ENCODE peak calls at places on chromosomes 13 and 19, in seven cellular contexts. One of them, this sample, is unnamed.

GRCh38 chr19:16064209-16064889 is 11.9 kb upstream of the TPM4 start:
- DNase-seq in HepG2: no peak
- DNase-seq in HCT116: no peak
- DNase-seq in H1: no peak
- DNase-seq in GM12878: no peak
- DNase-seq in SK-N-SH: no peak
- DNase-seq in K562: no peak
- DNase-seq in this sample: no peak

GRCh38 chr19:43725468-43725867 is 9.6 kb downstream of the IRGC start:
- DNase-seq in SK-N-SH: no peak
- DNase-seq in HepG2: no peak
- DNase-seq in GM12878: peak; percentile 68
- DNase-seq in HCT116: no peak
- DNase-seq in K562: no peak
- DNase-seq in H1: no peak
- DNase-seq in this sample: no peak

GRCh38 chr19:43726736-43727592 is 11.1 kb downstream of the IRGC start:
- DNase-seq in SK-N-SH: no peak
- DNase-seq in HepG2: no peak
- DNase-seq in H1: no peak
- DNase-seq in GM12878: peak; percentile 20
- DNase-seq in K562: no peak
- DNase-seq in HCT116: no peak
- DNase-seq in this sample: no peak

GRCh38 chr13:81602236-81602635 is 1261.3 kb upstream of the SPRY2 start:
- DNase-seq in GM12878: no peak
- DNase-seq in H1: no peak
- DNase-seq in K562: no peak
- DNase-seq in SK-N-SH: no peak
- DNase-seq in HepG2: no peak
- DNase-seq in HCT116: no peak
- DNase-seq in this sample: no peak

GRCh38 chr13:75482820-75483079 is 781 bp upstream of the TBC1D4 start:
- DNase-seq in H1: no peak
- DNase-seq in HepG2: no peak
- DNase-seq in SK-N-SH: no peak
- DNase-seq in GM12878: no peak
- DNase-seq in K562: no peak
- DNase-seq in HCT116: no peak
- DNase-seq in this sample: no peak

GRCh38 chr19:10884273-10884672 is 12.9 kb downstream of the CARM1 start:
- DNase-seq in K562: peak; percentile 44
- DNase-seq in GM12878: no peak
- DNase-seq in HepG2: no peak
- DNase-seq in SK-N-SH: no peak
- DNase-seq in H1: no peak
- DNase-seq in HCT116: peak; percentile 13
- DNase-seq in this sample: no peak

GRCh38 chr19:37905936-37906867 is at the start of gene WDR87:
- DNase-seq in SK-N-SH: peak; percentile 95
- DNase-seq in HCT116: no peak
- DNase-seq in K562: peak; percentile 49
- DNase-seq in GM12878: no peak
- DNase-seq in HepG2: peak; percentile 51
- DNase-seq in H1: no peak
- DNase-seq in this sample: peak; percentile 29

GRCh38 chr13:20901668-20902437 is 693 bp downstream of the XPO4 start:
- DNase-seq in GM12878: no peak
- DNase-seq in SK-N-SH: peak; percentile 47
- DNase-seq in H1: no peak
- DNase-seq in HCT116: peak; percentile 15
- DNase-seq in K562: peak; percentile 77
- DNase-seq in HepG2: peak; percentile 54
- DNase-seq in this sample: peak; percentile 38

GRCh38 chr19:32018014-32018413 is 327.4 kb upstream of the ZNF507 start:
- DNase-seq in HepG2: no peak
- DNase-seq in GM12878: no peak
- DNase-seq in SK-N-SH: no peak
- DNase-seq in H1: peak; percentile 1
- DNase-seq in HCT116: no peak
- DNase-seq in K562: no peak
- DNase-seq in this sample: no peak

GRCh38 chr19:45472557-45473365 is 5.0 kb downstream of the FOSB start:
- DNase-seq in HCT116: no peak
- DNase-seq in GM12878: no peak
- DNase-seq in H1: peak; percentile 70
- DNase-seq in K562: no peak
- DNase-seq in SK-N-SH: no peak
- DNase-seq in HepG2: no peak
- DNase-seq in this sample: peak; percentile 35

DNA sequence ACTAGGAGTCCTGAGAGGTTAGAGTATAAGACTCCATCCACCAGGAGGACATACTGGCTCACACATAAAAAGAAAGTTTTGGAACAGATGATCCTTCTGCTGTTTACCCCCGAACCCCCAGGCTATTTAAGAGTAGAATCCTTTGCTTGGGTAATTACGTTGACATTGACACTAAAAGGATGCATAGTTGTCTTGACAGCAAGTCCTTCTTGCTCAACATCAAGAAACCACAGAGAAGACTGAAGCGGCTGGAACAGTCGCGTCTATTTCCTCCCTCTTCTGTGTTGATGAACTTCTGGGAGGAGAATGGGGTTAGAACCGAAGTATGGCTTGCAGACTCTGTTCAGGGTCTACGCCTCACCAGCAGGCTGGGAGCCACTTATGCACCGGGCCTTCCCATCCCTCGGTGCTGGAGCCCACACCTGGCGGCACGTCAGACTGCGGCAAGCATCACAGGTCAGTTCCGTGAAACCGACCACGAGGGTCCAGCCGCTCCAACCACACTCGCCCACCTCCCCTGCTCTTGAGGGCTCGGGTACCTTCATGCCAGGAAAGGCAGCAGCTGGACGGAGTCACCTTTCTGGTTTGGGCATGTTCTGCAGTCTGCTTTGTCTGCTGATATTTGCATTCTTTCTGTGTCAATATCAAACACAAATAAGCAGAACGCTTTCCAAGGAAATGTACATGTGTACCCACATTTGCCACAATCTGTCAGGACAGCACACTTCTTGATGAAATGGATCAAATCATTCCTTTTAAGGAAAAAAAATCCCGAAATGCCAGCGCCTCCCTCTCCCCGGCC is 42.4 kb upstream of the RANBP3 start:
- DNase-seq in SK-N-SH: peak; percentile 8
- DNase-seq in HCT116: no peak
- DNase-seq in HepG2: peak; percentile 30
- DNase-seq in K562: no peak
- DNase-seq in GM12878: no peak
- DNase-seq in H1: no peak
- DNase-seq in this sample: peak; percentile 70
- TF ChIP-seq JUND in SK-N-SH: no peak
- TF ChIP-seq JUND in HCT116: no peak
- TF ChIP-seq JUND in HepG2: no peak
- TF ChIP-seq JUND in K562: no peak
- TF ChIP-seq JUND in GM12878: no peak
- TF ChIP-seq JUND in H1: no peak
- TF ChIP-seq JUND in this sample: no peak

GRCh38 chr13:32791545-32792172 is 205.4 kb downstream of the PDS5B start:
- DNase-seq in HepG2: peak; percentile 30
- DNase-seq in H1: no peak
- DNase-seq in SK-N-SH: no peak
- DNase-seq in K562: no peak
- DNase-seq in HCT116: no peak
- DNase-seq in GM12878: peak; percentile 62
- DNase-seq in this sample: no peak
- TF ChIP-seq JUND in HepG2: no peak
- TF ChIP-seq JUND in H1: no peak
- TF ChIP-seq JUND in SK-N-SH: no peak
- TF ChIP-seq JUND in K562: no peak
- TF ChIP-seq JUND in HCT116: no peak
- TF ChIP-seq JUND in GM12878: no peak
- TF ChIP-seq JUND in this sample: no peak

GRCh38 chr13:110421696-110422395 is 114.8 kb downstream of the COL4A2 start:
- DNase-seq in H1: no peak
- DNase-seq in HCT116: no peak
- DNase-seq in HepG2: no peak
- DNase-seq in SK-N-SH: no peak
- DNase-seq in GM12878: no peak
- DNase-seq in K562: peak; percentile 7
- DNase-seq in this sample: no peak
- TF ChIP-seq JUND in H1: no peak
- TF ChIP-seq JUND in HCT116: no peak
- TF ChIP-seq JUND in HepG2: no peak
- TF ChIP-seq JUND in SK-N-SH: no peak
- TF ChIP-seq JUND in GM12878: no peak
- TF ChIP-seq JUND in K562: no peak
- TF ChIP-seq JUND in this sample: no peak

DNA sequence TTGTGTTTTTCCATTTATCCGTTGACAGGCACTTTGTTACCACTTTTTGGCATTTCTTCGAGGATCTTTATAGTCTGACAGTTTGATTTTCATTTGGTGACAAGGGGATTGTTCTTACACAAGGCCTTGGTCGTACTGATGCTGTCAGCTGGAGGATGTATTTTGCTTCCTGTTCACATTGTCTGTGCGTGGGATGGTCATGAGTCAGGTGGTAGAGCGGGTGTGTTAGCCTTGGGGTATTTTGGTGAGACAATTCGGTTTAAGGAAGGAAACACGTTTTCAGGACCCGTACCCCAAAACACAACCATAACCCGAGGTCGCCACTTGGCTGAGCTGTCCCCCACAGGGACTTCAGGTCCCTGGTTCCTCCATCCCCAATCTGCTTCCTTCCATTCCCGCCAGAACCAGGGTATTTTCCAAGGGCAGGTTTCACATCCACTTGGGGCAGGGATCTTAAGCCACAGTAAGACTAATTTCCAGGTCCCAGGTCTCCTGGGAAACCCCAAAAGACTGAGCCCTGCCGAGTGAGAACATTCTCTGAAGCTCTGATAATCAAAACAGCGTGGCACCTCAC is 15.0 kb downstream of the MYO9B start:
- DNase-seq in K562: no peak
- DNase-seq in SK-N-SH: no peak
- DNase-seq in HepG2: no peak
- DNase-seq in H1: no peak
- DNase-seq in GM12878: no peak
- DNase-seq in HCT116: no peak
- DNase-seq in this sample: no peak
- TF ChIP-seq JUND in K562: no peak
- TF ChIP-seq JUND in SK-N-SH: no peak
- TF ChIP-seq JUND in HepG2: no peak
- TF ChIP-seq JUND in H1: no peak
- TF ChIP-seq JUND in GM12878: no peak
- TF ChIP-seq JUND in HCT116: no peak
- TF ChIP-seq JUND in this sample: no peak

GRCh38 chr13:23695196-23695595 is 125.0 kb downstream of the TNFRSF19 start:
- DNase-seq in HCT116: no peak
- DNase-seq in K562: no peak
- DNase-seq in H1: no peak
- DNase-seq in GM12878: no peak
- DNase-seq in SK-N-SH: no peak
- DNase-seq in HepG2: no peak
- DNase-seq in this sample: no peak
- TF ChIP-seq JUND in HCT116: no peak
- TF ChIP-seq JUND in K562: no peak
- TF ChIP-seq JUND in H1: no peak
- TF ChIP-seq JUND in GM12878: no peak
- TF ChIP-seq JUND in SK-N-SH: no peak
- TF ChIP-seq JUND in HepG2: no peak
- TF ChIP-seq JUND in this sample: no peak

DNA sequence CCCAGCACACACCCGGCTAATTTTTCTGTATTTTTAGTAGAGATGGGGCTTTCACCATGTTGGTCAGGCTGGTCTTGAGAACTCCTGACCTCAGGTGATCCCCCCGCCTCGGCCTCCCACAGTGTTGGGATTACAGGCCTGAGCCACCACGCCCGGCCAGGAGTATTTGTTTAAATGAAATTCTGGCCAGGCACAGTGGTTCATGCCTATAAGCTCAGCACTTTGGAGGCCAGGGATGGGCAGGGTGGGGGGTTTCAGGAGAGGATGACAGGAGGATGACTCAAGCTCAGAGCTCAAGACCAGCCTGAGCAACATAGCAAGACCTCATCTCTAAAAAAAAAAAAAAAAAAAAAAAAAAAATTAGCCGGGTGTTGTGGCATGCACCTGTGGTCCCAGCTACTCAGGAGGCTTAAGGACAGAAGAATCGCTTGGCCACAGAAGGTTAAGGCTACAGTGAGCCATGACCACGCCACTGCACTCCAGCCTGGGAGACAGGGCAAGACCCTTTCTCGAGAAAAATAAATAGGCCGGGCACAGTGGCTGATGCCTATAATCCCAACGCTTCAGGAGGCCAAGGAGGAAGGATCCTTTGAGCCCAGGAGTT is 8.2 kb upstream of the DHDH start:
- DNase-seq in HCT116: peak; percentile 60
- DNase-seq in H1: no peak
- DNase-seq in K562: no peak
- DNase-seq in HepG2: peak; percentile 28
- DNase-seq in GM12878: no peak
- DNase-seq in SK-N-SH: no peak
- DNase-seq in this sample: no peak
- TF ChIP-seq JUND in HCT116: no peak
- TF ChIP-seq JUND in H1: no peak
- TF ChIP-seq JUND in K562: no peak
- TF ChIP-seq JUND in HepG2: no peak
- TF ChIP-seq JUND in GM12878: no peak
- TF ChIP-seq JUND in SK-N-SH: peak; percentile 43
- TF ChIP-seq JUND in this sample: no peak

GRCh38 chr19:30183807-30184490 is 188.2 kb upstream of the ZNF536 start:
- DNase-seq in K562: no peak
- DNase-seq in H1: no peak
- DNase-seq in SK-N-SH: no peak
- DNase-seq in GM12878: no peak
- DNase-seq in HCT116: no peak
- DNase-seq in HepG2: no peak
- DNase-seq in this sample: no peak
- TF ChIP-seq JUND in K562: no peak
- TF ChIP-seq JUND in H1: no peak
- TF ChIP-seq JUND in SK-N-SH: no peak
- TF ChIP-seq JUND in GM12878: no peak
- TF ChIP-seq JUND in HCT116: no peak
- TF ChIP-seq JUND in HepG2: no peak
- TF ChIP-seq JUND in this sample: no peak

GRCh38 chr13:51687928-51688714 is 103.9 kb downstream of the WDFY2 start:
- DNase-seq in SK-N-SH: peak; percentile 13
- DNase-seq in H1: no peak
- DNase-seq in HCT116: no peak
- DNase-seq in HepG2: peak; percentile 32
- DNase-seq in GM12878: no peak
- DNase-seq in K562: no peak
- DNase-seq in this sample: no peak
- TF ChIP-seq JUND in SK-N-SH: no peak
- TF ChIP-seq JUND in H1: no peak
- TF ChIP-seq JUND in HCT116: no peak
- TF ChIP-seq JUND in HepG2: no peak
- TF ChIP-seq JUND in GM12878: no peak
- TF ChIP-seq JUND in K562: no peak
- TF ChIP-seq JUND in this sample: no peak

This sample was measured in T47D.